ENCODE peak calls at places on chromosomes 11 and 22, in six cellular contexts. M is upper lobe of right lung, J is HCT116, E is mammary epithelial cell, I is dorsolateral prefrontal cortex, U is cardiac muscle cell. X is an unnamed sample.

GRCh38 chr22:47341464-47341863 is 579.0 kb downstream of the TBC1D22A start:
- DNase-seq in M (no peak), J (no peak), E (no peak), I (no peak), U (no peak), X (no peak)

GRCh38 chr22:19941365-19942070 is at the start of the genes COMT and TXNRD2:
- DNase-seq in M (peak), J (no peak), E (peak), I (peak), U (peak), X (peak)

GRCh38 chr11:34860034-34860433 is 56.1 kb downstream of the APIP start:
- DNase-seq in M (no peak), J (no peak), E (peak), I (no peak), U (no peak), X (peak)

GRCh38 chr11:80388536-80388935 is 947.7 kb upstream of the TENM4 start:
- DNase-seq in M (no peak), J (no peak), E (no peak), I (no peak), U (no peak), X (no peak)

GRCh38 chr11:12502950-12503579 is 125.7 kb downstream of the PARVA start:
- DNase-seq in M (no peak), J (no peak), E (no peak), I (no peak), U (peak), X (no peak)

GRCh38 chr11:46710821-46711269 is 8.2 kb upstream of the F2 start:
- DNase-seq in M (no peak), J (no peak), E (peak), I (no peak), U (peak), X (peak)

GRCh38 chr22:50546326-50547230 is 879 bp downstream of the KLHDC7B start:
- DNase-seq in M (peak), J (no peak), E (no peak), I (no peak), U (no peak), X (no peak)

GRCh38 chr11:63818609-63819008 is 5.4 kb downstream of the SPINDOC start:
- DNase-seq in M (no peak), J (no peak), E (no peak), I (no peak), U (no peak), X (no peak)

GRCh38 chr11:109088061-109088460 is 333.9 kb upstream of the C11orf87 start:
- DNase-seq in M (no peak), J (no peak), E (no peak), I (no peak), U (no peak), X (no peak)

GRCh38 chr11:125429174-125429707 is 66.8 kb downstream of the FEZ1 start:
- DNase-seq in M (peak), J (peak), E (peak), I (peak), U (peak), X (peak)

GRCh38 chr11:11947825-11948224 is 60.6 kb downstream of the DKK3 start:
- DNase-seq in M (no peak), J (no peak), E (no peak), I (no peak), U (no peak), X (no peak)

GRCh38 chr22:26322179-26322905 is 106.7 kb upstream of the ASPHD2 start:
- DNase-seq in M (no peak), J (peak), E (peak), I (no peak), U (peak), X (peak)

GRCh38 chr11:67649634-67650540 is 643 bp downstream of the ACY3 start:
- DNase-seq in M (no peak), J (no peak), E (no peak), I (no peak), U (no peak), X (no peak)

GRCh38 chr11:57331720-57332119 is 4.0 kb downstream of the SSRP1 start:
- DNase-seq in M (no peak), J (no peak), E (no peak), I (no peak), U (no peak), X (no peak)

GRCh38 chr11:95831198-95831883 is 41.0 kb downstream of the CEP57 start:
- DNase-seq in M (no peak), J (no peak), E (peak), I (no peak), U (peak), X (peak)

GRCh38 chr11:109612481-109612880 is 190.5 kb downstream of the C11orf87 start:
- DNase-seq in M (no peak), J (no peak), E (peak), I (no peak), U (no peak), X (peak)

GRCh38 chr11:10327254-10327653 is 22.4 kb downstream of the ADM start:
- DNase-seq in M (no peak), J (no peak), E (no peak), I (no peak), U (peak), X (no peak)

GRCh38 chr11:28058333-28058732 is 49.6 kb downstream of the KIF18A start:
- DNase-seq in M (no peak), J (no peak), E (no peak), I (no peak), U (peak), X (no peak)

GRCh38 chr11:64206457-64207246 is at the start of gene FERMT3:
- DNase-seq in M (peak), J (no peak), E (no peak), I (no peak), U (no peak), X (no peak)

GRCh38 chr11:128415539-128415938 is 171.8 kb downstream of the ETS1 start:
- DNase-seq in M (no peak), J (no peak), E (peak), I (no peak), U (no peak), X (peak)

GRCh38 chr11:108983621-108984020 is 318.8 kb downstream of the DDX10 start:
- DNase-seq in M (no peak), J (no peak), E (no peak), I (no peak), U (no peak), X (no peak)

GRCh38 chr11:95081010-95081409 is 8.6 kb upstream of the ENDOD1 start:
- DNase-seq in M (no peak), J (no peak), E (no peak), I (no peak), U (no peak), X (no peak)

GRCh38 chr11:69131644-69132300 is 24.0 kb upstream of the SMIM38 start:
- DNase-seq in M (peak), J (peak), E (peak), I (peak), U (peak), X (peak)

GRCh38 chr11:85464283-85464682 is 162.9 kb downstream of the DLG2 start:
- DNase-seq in M (no peak), J (no peak), E (no peak), I (no peak), U (no peak), X (no peak)

GRCh38 chr22:22235564-22235963 is 9.0 kb upstream of the VPREB1 start:
- DNase-seq in M (no peak), J (no peak), E (peak), I (no peak), U (peak), X (peak)

GRCh38 chr11:58775066-58775708 is 43.4 kb upstream of the GLYAT start:
- DNase-seq in M (no peak), J (no peak), E (no peak), I (no peak), U (no peak), X (no peak)

GRCh38 chr11:57761301-57762234 is at the start of gene CTNND1:
- DNase-seq in M (peak), J (peak), E (peak), I (peak), U (peak), X (peak)

DNA sequence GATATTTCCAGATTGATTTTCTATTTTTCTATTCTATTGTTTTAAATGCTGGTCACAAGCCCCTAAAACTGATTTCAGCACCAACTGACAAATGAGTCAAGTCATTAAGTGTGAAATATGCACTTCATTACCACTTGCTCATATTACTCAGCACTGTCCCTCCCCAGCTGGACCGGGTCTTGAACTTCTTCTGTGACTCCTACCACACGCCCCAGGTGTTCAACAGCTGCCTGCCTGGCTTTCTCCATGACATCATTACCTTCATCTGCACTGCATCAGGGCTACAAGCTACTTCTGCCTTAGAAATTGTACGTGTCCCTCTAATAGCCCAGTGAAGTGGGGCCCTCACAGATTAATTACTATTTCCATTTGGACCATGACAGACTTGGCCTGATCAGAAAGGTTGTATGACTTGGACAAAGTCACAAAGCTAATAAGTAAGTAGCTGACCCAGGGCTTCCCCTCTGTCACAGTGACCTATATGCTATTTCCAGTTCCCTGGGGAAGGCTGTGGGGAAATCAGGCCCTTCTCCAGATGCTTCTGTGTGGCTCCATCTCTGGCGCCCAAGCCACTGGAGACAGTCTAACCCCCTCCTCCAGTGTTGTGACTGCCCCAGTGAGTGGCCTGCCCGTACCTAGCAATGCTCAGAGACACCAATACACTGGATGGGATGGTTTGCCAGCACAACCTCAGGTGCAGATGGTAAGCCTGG is 18.1 kb downstream of the TBC1D10A start:
- DNase-seq in M (no peak), J (no peak), E (peak), I (no peak), U (no peak), X (peak)
- H3K4me3 ChIP-seq in M (no peak), J (no peak), E (no peak), I (no peak), U (no peak), X (no peak)

GRCh38 chr22:38067771-38068360 is 10.7 kb downstream of the PICK1 start:
- DNase-seq in M (no peak), J (no peak), E (no peak), I (no peak), U (no peak), X (no peak)

GRCh38 chr22:38070250-38070921 is 13.2 kb downstream of the PICK1 start:
- DNase-seq in M (no peak), J (no peak), E (no peak), I (no peak), U (no peak), X (no peak)

GRCh38 chr22:38068641-38069371 is 11.6 kb downstream of the PICK1 start:
- DNase-seq in M (no peak), J (no peak), E (no peak), I (no peak), U (no peak), X (no peak)

GRCh38 chr22:38071421-38072321 is 12.3 kb downstream of the SLC16A8 start:
- DNase-seq in M (no peak), J (no peak), E (no peak), I (no peak), U (no peak), X (no peak)

GRCh38 chr22:38069372-38070249 is 12.4 kb downstream of the PICK1 start:
- DNase-seq in M (no peak), J (no peak), E (no peak), I (peak), U (peak), X (no peak)
- TF ChIP-seq CTCF in M (peak), J (peak), E (no peak), I (peak), U (peak), X (peak)

GRCh38 chr11:110837535-110838127 is 125.4 kb upstream of the ARHGAP20 start:
- DNase-seq in M (no peak), J (no peak), E (no peak), I (no peak), U (peak), X (no peak)
- H3K4me3 ChIP-seq in M (no peak), J (no peak), E (no peak), I (no peak), U (no peak), X (no peak)

GRCh38 chr11:30916764-30917163 is 330.6 kb upstream of the MPPED2 start:
- DNase-seq in M (no peak), J (no peak), E (no peak), I (no peak), U (no peak), X (no peak)

GRCh38 chr11:30917859-30918478 is 331.8 kb upstream of the MPPED2 start:
- DNase-seq in M (no peak), J (peak), E (peak), I (no peak), U (peak), X (peak)

GRCh38 chr11:30919389-30920172 is 333.4 kb upstream of the MPPED2 start:
- DNase-seq in M (no peak), J (no peak), E (no peak), I (no peak), U (no peak), X (no peak)

GRCh38 chr11:30911247-30911646 is 325.1 kb upstream of the MPPED2 start:
- DNase-seq in M (no peak), J (no peak), E (no peak), I (no peak), U (no peak), X (peak)

DNA sequence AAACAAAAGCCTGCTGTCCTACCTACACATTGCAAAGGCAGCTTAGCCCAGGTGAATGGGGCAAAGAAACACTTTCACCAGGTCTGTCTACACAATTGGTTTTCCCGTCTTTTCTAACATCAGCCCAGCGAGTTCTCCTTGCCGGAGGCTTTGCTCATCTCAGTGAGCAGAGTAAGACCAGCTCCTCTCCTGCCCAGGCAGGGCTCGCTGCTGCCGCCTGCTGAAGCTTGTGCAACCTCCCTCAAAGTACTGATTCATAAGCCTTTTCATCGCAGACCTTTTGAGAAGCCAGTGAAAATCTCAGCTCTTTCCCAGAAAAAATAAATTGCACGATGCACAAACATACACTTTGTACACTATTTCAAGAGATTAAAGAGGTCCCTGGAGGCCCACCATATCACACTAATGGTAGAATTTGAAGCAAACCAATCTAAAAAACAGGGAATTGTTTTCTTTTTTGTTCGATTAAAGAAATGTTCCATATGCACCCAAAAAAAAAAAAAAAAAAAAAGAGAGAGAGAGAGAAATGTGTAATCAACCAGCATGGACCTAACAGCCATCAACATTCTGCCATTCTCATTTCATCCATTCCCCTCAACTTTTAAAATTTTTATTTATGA is 328.1 kb upstream of the MPPED2 start:
- DNase-seq in M (peak), J (peak), E (peak), I (peak), U (peak), X (peak)
- TF ChIP-seq CTCF in M (peak), J (peak), E (peak), I (peak), U (peak), X (peak)

GRCh38 chr11:73361953-73362776 is 14.0 kb upstream of the RELT start:
- DNase-seq in M (no peak), J (peak), E (no peak), I (no peak), U (no peak), X (no peak)
- H3K4me3 ChIP-seq in M (no peak), J (peak), E (no peak), I (no peak), U (no peak), X (no peak)

GRCh38 chr11:55726715-55727324 is 46.4 kb upstream of the OR5D13 start:
- DNase-seq in M (no peak), J (no peak), E (no peak), I (no peak), U (no peak), X (no peak)
- TF ChIP-seq CTCF in M (no peak), J (peak), E (no peak), I (no peak), U (no peak), X (no peak)

GRCh38 chr22:43001271-43002197 is 13.4 kb downstream of the PACSIN2 start:
- DNase-seq in M (no peak), J (no peak), E (no peak), I (no peak), U (peak), X (no peak)
- H3K4me3 ChIP-seq in M (no peak), J (no peak), E (no peak), I (no peak), U (no peak), X (no peak)

DNA sequence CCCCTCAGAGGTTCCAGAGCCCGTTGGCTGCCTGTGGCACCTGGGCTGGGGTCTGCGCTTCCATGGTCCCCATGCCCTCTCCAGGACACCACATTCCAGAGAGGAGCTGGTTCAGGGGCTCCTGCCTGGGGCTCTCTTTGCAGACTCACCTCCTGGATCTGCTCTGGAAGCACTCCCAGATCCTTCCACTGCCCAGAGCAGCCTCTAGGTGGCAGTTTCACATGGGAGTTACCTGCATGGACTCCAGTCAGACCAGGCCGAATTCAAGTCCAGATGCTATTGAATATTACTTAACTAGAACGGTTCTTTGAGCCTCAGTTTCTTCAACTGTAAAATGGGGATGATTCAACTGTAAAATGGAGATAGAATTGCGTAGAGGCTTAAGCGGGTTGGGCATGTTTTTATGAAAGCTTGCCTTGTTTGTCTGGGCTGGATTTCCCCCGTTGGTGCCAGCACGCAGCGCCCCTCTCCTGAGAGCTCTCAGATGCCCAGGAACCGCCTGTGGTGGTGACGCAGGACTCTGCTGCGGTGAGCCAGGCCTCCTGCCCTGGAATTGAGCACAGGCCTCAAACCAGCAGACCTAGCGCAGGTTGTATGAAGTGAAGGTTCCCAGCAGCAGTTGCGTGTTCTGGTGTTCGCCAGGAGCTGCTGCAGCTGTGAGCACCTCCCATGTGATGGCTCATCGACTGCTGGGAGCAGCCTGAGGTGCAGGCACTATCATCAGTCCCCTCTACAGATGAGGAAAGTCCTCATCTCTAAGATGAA is 44.2 kb downstream of the LMO1 start:
- DNase-seq in M (no peak), J (peak), E (peak), I (no peak), U (peak), X (peak)
- TF ChIP-seq CTCF in M (peak), J (peak), E (peak), I (peak), U (peak), X (peak)

GRCh38 chr22:27873476-27873875 is 45.6 kb downstream of the PITPNB start:
- DNase-seq in M (no peak), J (no peak), E (no peak), I (no peak), U (peak), X (no peak)

GRCh38 chr22:27871306-27872014 is 47.6 kb downstream of the PITPNB start:
- DNase-seq in M (no peak), J (no peak), E (no peak), I (no peak), U (no peak), X (no peak)

GRCh38 chr22:27870234-27871191 is 48.5 kb downstream of the PITPNB start:
- DNase-seq in M (no peak), J (no peak), E (no peak), I (no peak), U (no peak), X (no peak)

GRCh38 chr22:27874185-27874584 is 44.9 kb downstream of the PITPNB start:
- DNase-seq in M (no peak), J (no peak), E (no peak), I (no peak), U (no peak), X (no peak)

GRCh38 chr22:27872488-27872887 is 46.6 kb downstream of the PITPNB start:
- DNase-seq in M (no peak), J (no peak), E (no peak), I (no peak), U (no peak), X (no peak)
- H3K4me3 ChIP-seq in M (no peak), J (no peak), E (no peak), I (no peak), U (no peak), X (no peak)